ENCODE peak calls at places on chromosome 4, in six cellular contexts. V is T1000, N is lower leg skin, F is T-helper 17 cell, E is astrocyte of the spinal cord, I is fibroblast of mammary gland. J is an unnamed sample.

GRCh38 chr4:127975121-127975770 is 10.0 kb downstream of the ABHD18 start:
- DNase-seq in V (no peak), N (no peak), F (no peak), E (peak), I (peak), J (no peak)

GRCh38 chr4:69759189-69759604 is 1.2 kb downstream of the SULT1B1 start:
- DNase-seq in V (no peak), N (no peak), F (no peak), E (no peak), I (peak), J (peak)

GRCh38 chr4:99635601-99636000 is 22.0 kb downstream of the C4orf54 start:
- DNase-seq in V (no peak), N (no peak), F (no peak), E (no peak), I (peak), J (no peak)

GRCh38 chr4:122882830-122883229 is 39.6 kb downstream of the NUDT6 start:
- DNase-seq in V (no peak), N (no peak), F (no peak), E (no peak), I (peak), J (no peak)

GRCh38 chr4:24734511-24734910 is 60.9 kb upstream of the SOD3 start:
- DNase-seq in V (no peak), N (no peak), F (no peak), E (no peak), I (no peak), J (no peak)

GRCh38 chr4:18691431-18692200 is 670.1 kb upstream of the LCORL start:
- DNase-seq in V (no peak), N (no peak), F (no peak), E (no peak), I (no peak), J (no peak)

GRCh38 chr4:56240554-56241190 is 146.6 kb downstream of the AASDH start:
- DNase-seq in V (no peak), N (no peak), F (no peak), E (peak), I (no peak), J (peak)

GRCh38 chr4:153649572-153649991 is 34.5 kb upstream of the TLR2 start:
- DNase-seq in V (no peak), N (no peak), F (no peak), E (peak), I (peak), J (peak)

GRCh38 chr4:78638324-78639172 is 87.0 kb downstream of the ANXA3 start:
- DNase-seq in V (no peak), N (no peak), F (no peak), E (no peak), I (no peak), J (no peak)

GRCh38 chr4:128502818-128503527 is 215.4 kb upstream of the PGRMC2 start:
- DNase-seq in V (no peak), N (no peak), F (no peak), E (peak), I (no peak), J (peak)

GRCh38 chr4:140212646-140213045 is 58.7 kb upstream of the MAML3 start:
- DNase-seq in V (no peak), N (no peak), F (no peak), E (no peak), I (no peak), J (peak)

GRCh38 chr4:52655505-52655904 is 3.6 kb downstream of the USP46 start:
- DNase-seq in V (no peak), N (no peak), F (no peak), E (no peak), I (no peak), J (no peak)

GRCh38 chr4:101349346-101350064 is 2.2 kb upstream of the PPP3CA start:
- DNase-seq in V (no peak), N (peak), F (no peak), E (no peak), I (peak), J (peak)

GRCh38 chr4:45954280-45954679 is 169.6 kb downstream of the GABRG1 start:
- DNase-seq in V (no peak), N (no peak), F (no peak), E (no peak), I (no peak), J (no peak)

GRCh38 chr4:78588894-78589545 is 37.5 kb downstream of the ANXA3 start:
- DNase-seq in V (no peak), N (no peak), F (no peak), E (no peak), I (no peak), J (no peak)

GRCh38 chr4:152083348-152083747 is 322.5 kb upstream of the GATB start:
- DNase-seq in V (no peak), N (no peak), F (no peak), E (no peak), I (no peak), J (no peak)

GRCh38 chr4:115720611-115721010 is 607.2 kb upstream of the NDST4 start:
- DNase-seq in V (no peak), N (no peak), F (no peak), E (peak), I (no peak), J (no peak)

GRCh38 chr4:156336516-156336915 is 382.9 kb upstream of the CTSO start:
- DNase-seq in V (no peak), N (no peak), F (no peak), E (no peak), I (no peak), J (no peak)

GRCh38 chr4:8726344-8726851 is 133.8 kb downstream of the CPZ start:
- DNase-seq in V (no peak), N (no peak), F (no peak), E (no peak), I (no peak), J (peak)

GRCh38 chr4:102787096-102787867 is 26.5 kb upstream of the MANBA start:
- DNase-seq in V (no peak), N (no peak), F (no peak), E (peak), I (peak), J (no peak)

GRCh38 chr4:36213956-36214355 is 30.4 kb downstream of the ARAP2 start:
- DNase-seq in V (no peak), N (no peak), F (no peak), E (no peak), I (no peak), J (no peak)

GRCh38 chr4:185011408-185011807 is 6.9 kb upstream of the HELT start:
- DNase-seq in V (no peak), N (no peak), F (no peak), E (no peak), I (no peak), J (no peak)

GRCh38 chr4:26885912-26886274 is 25.3 kb downstream of the STIM2 start:
- DNase-seq in V (no peak), N (peak), F (no peak), E (no peak), I (no peak), J (peak)

GRCh38 chr4:70759126-70759525 is 37.4 kb downstream of the RUFY3 start:
- DNase-seq in V (no peak), N (no peak), F (no peak), E (no peak), I (peak), J (no peak)

GRCh38 chr4:8435656-8436121 is 4.8 kb downstream of the ACOX3 start:
- DNase-seq in V (no peak), N (no peak), F (no peak), E (no peak), I (no peak), J (peak)

GRCh38 chr4:25406081-25406692 is 29.1 kb downstream of the ANAPC4 start:
- DNase-seq in V (no peak), N (no peak), F (no peak), E (peak), I (peak), J (no peak)

GRCh38 chr4:108532187-108532586 is 88.2 kb upstream of the RPL34 start:
- DNase-seq in V (no peak), N (no peak), F (no peak), E (no peak), I (no peak), J (no peak)

GRCh38 chr4:164616961-164617360 is 137.0 kb upstream of the SMIM31 start:
- DNase-seq in V (no peak), N (no peak), F (no peak), E (no peak), I (no peak), J (no peak)

GRCh38 chr4:16505726-16506125 is 279.5 kb upstream of the TAPT1 start:
- DNase-seq in V (no peak), N (no peak), F (no peak), E (no peak), I (peak), J (no peak)

GRCh38 chr4:25299476-25300203 is 12.9 kb upstream of the ZCCHC4 start:
- DNase-seq in V (no peak), N (peak), F (no peak), E (no peak), I (no peak), J (peak)

GRCh38 chr4:3029464-3029863 is 44.9 kb downstream of the HTT-AS start:
- DNase-seq in V (no peak), N (no peak), F (no peak), E (no peak), I (no peak), J (no peak)